ENCODE peak calls at places on chromosomes 5 and 9, in four cellular contexts. Y is IMR-90; E is CD8-positive, alpha-beta T cell; G is neural crest cell. D is an unnamed sample.

GRCh38 chr5:160341309-160341874 is 29.0 kb upstream of the CCNJL start:
- DNase-seq in Y (no peak), E (no peak), G (no peak), D (no peak)

GRCh38 chr5:172502969-172503368 is 48.6 kb upstream of the SH3PXD2B start:
- DNase-seq in Y (no peak), E (no peak), G (no peak), D (peak; percentile 4)

GRCh38 chr5:77734885-77735284 is 41.3 kb downstream of the TBCA start:
- DNase-seq in Y (no peak), E (no peak), G (no peak), D (no peak)

GRCh38 chr9:85401998-85402397 is 339.8 kb downstream of the AGTPBP1 start:
- DNase-seq in Y (no peak), E (no peak), G (no peak), D (no peak)

GRCh38 chr5:6729400-6730310 is 16.4 kb downstream of the TENT4A start:
- DNase-seq in Y (no peak), E (no peak), G (no peak), D (no peak)

GRCh38 chr5:102277059-102277621 is 18.9 kb downstream of the SLCO4C1 start:
- DNase-seq in Y (no peak), E (no peak), G (no peak), D (no peak)

GRCh38 chr9:129962889-129963703 is 79.9 kb downstream of the FNBP1 start:
- DNase-seq in Y (peak; percentile 49), E (peak; percentile 54), G (no peak), D (no peak)

GRCh38 chr5:125465703-125466102 is 719.3 kb upstream of the ZNF608 start:
- DNase-seq in Y (no peak), E (no peak), G (no peak), D (no peak)

GRCh38 chr5:122375801-122376200 is 63.8 kb downstream of the SNCAIP start:
- DNase-seq in Y (peak; percentile 12), E (no peak), G (no peak), D (no peak)

GRCh38 chr9:126516936-126517750 is 96.6 kb upstream of the LMX1B start:
- DNase-seq in Y (peak; percentile 84), E (no peak), G (peak; percentile 41), D (no peak)

GRCh38 chr5:37248387-37248969 is 698 bp downstream of the CPLANE1 start:
- DNase-seq in Y (peak; percentile 4), E (no peak), G (no peak), D (no peak)

GRCh38 chr5:109916481-109917153 is 226.9 kb downstream of the MAN2A1 start:
- DNase-seq in Y (no peak), E (no peak), G (no peak), D (no peak)

GRCh38 chr9:37916471-37917314 is 12.8 kb upstream of the SLC25A51 start:
- DNase-seq in Y (no peak), E (no peak), G (no peak), D (no peak)

GRCh38 chr9:126688617-126689016 is 74.9 kb downstream of the LMX1B start:
- DNase-seq in Y (no peak), E (no peak), G (no peak), D (no peak)

GRCh38 chr9:111076519-111076918 is 38.2 kb upstream of the LPAR1 start:
- DNase-seq in Y (no peak), E (no peak), G (no peak), D (no peak)

GRCh38 chr9:107707419-107707837 is 217.9 kb upstream of the KLF4 start:
- DNase-seq in Y (peak; percentile 97), E (no peak), G (no peak), D (no peak)

GRCh38 chr5:2021484-2022176 is 138.9 kb upstream of the IRX4 start:
- DNase-seq in Y (no peak), E (no peak), G (no peak), D (no peak)

GRCh38 chr5:168001311-168001710 is 290.1 kb upstream of the WWC1 start:
- DNase-seq in Y (no peak), E (no peak), G (no peak), D (no peak)

GRCh38 chr5:37838152-37838932 is 1.5 kb downstream of the GDNF start:
- DNase-seq in Y (peak; percentile 30), E (no peak), G (peak; percentile 37), D (no peak)

GRCh38 chr9:121636411-121636865 is 15.0 kb upstream of the DAB2IP start:
- DNase-seq in Y (peak; percentile 46), E (no peak), G (no peak), D (no peak)

GRCh38 chr5:31864015-31864414 is 225.1 kb downstream of the PDZD2 start:
- DNase-seq in Y (no peak), E (no peak), G (no peak), D (no peak)

GRCh38 chr9:36930941-36931340 is 103.1 kb downstream of the PAX5 start:
- DNase-seq in Y (no peak), E (no peak), G (no peak), D (no peak)

GRCh38 chr9:137046094-137046787 is at the start of gene NPDC1:
- DNase-seq in Y (peak; percentile 61), E (peak; percentile 64), G (peak; percentile 90), D (peak; percentile 94)

GRCh38 chr5:111810087-111810486 is 53.1 kb upstream of the NREP start:
- DNase-seq in Y (no peak), E (no peak), G (no peak), D (no peak)

GRCh38 chr5:175457466-175457865 is 13.5 kb upstream of the DRD1 start:
- DNase-seq in Y (no peak), E (no peak), G (no peak), D (no peak)
- TF ChIP-seq CTCF in Y (peak; percentile 3), E (no peak), G (no peak), D (no peak)

GRCh38 chr5:20606006-20606405 is 618.0 kb upstream of the CDH18 start:
- DNase-seq in Y (no peak), E (no peak), G (no peak), D (no peak)

GRCh38 chr5:20601678-20602100 is 613.7 kb upstream of the CDH18 start:
- DNase-seq in Y (no peak), E (no peak), G (no peak), D (no peak)
- TF ChIP-seq CTCF in Y (no peak), E (no peak), G (peak; percentile 35), D (peak; percentile 13)

DNA sequence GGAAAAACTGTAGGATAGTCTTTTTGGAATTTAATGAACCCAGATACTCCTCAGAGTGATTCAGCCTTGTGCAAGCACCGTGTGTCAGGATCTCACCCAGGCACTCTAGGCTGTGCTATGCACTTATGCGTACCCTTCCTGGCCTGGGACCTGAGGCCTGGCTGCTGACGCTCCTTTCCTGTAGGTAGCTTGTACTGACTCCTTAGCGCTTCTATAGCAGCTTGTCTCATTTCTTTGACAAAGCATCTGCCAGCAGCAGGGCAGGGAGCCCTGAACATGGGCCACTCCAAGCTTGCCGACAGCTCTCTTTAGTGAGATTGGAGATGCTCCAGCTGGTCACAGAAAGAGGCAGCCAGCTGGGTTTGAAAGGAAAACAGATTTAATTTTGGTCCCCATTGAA is 147.3 kb downstream of the SGCD start:
- DNase-seq in Y (peak; percentile 73), E (no peak), G (no peak), D (no peak)
- TF ChIP-seq CTCF in Y (no peak), E (no peak), G (no peak), D (no peak)

GRCh38 chr9:97802276-97802675 is 50.8 kb upstream of the FOXE1 start:
- DNase-seq in Y (peak; percentile 68), E (no peak), G (no peak), D (no peak)

GRCh38 chr9:97806721-97807120 is 46.3 kb upstream of the FOXE1 start:
- DNase-seq in Y (no peak), E (no peak), G (no peak), D (no peak)

GRCh38 chr9:97804059-97804365 is 49.0 kb upstream of the FOXE1 start:
- DNase-seq in Y (no peak), E (no peak), G (no peak), D (no peak)

GRCh38 chr9:97801180-97801579 is 51.8 kb upstream of the FOXE1 start:
- DNase-seq in Y (no peak), E (no peak), G (no peak), D (no peak)

GRCh38 chr9:97803167-97804058 is 49.6 kb upstream of the FOXE1 start:
- DNase-seq in Y (peak; percentile 25), E (peak; percentile 47), G (peak; percentile 55), D (peak; percentile 65)
- TF ChIP-seq CTCF in Y (no peak), E (no peak), G (peak; percentile 36), D (peak; percentile 41)

DNA sequence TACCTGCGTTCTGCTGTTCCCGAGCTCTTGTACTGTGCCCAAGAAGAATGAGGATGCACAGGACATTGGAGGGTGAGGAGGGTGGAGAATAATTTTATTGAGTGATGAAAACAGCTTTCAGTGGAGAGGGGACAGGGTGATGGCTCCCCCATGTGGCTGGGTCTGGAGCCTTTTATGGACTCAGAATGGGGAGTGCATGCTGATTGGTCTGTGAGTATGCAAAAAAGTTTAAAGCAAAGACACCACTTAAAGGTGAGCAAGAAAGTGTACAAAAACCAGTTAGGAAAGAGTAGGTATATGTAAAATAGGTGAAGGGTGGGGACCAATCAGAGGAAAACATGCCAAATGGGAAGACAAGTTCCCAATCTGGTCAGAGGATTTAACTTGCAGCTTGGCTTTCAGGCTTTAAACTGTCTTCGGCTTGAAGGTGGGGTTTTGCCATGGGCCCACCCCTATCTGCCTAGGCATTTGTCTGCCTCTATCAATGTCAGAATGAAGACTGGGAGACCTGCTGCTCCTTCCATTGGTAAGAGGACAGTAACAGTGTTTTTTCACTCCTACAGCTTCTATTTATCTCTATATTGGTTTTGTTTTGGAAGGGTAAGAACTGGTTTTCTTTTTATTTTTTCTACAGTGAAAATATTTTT is 118.0 kb upstream of the RAI14 start:
- DNase-seq in Y (peak; percentile 31), E (no peak), G (no peak), D (no peak)
- TF ChIP-seq CTCF in Y (peak; percentile 57), E (no peak), G (no peak), D (no peak)

DNA sequence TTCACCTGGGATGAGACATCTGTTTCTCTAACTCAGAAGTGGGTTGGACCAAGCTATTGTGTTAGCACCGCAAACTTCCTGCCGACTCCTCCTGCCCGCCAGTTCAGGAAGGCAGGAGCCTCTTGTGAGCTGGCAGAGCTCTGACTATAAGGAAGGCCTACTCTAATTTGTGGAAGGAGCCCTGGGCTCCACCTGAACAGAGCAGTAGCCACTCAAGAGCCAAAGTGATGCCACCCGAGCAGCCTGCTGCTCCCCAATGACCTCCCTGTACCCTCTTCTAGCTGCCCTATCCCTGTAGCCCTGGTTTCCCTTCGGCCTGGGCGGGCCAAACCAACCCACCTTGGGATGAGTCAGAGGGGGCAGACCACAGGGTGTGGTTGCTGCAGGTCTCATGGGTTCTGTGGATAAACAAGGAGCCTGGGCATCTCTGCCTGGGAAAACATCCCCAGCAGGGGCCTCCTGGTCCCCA is 81.6 kb downstream of the PSD2 start:
- DNase-seq in Y (no peak), E (no peak), G (no peak), D (no peak)
- TF ChIP-seq CTCF in Y (no peak), E (no peak), G (no peak), D (no peak)

GRCh38 chr9:22813520-22813919 is 366.9 kb downstream of the DMRTA1 start:
- DNase-seq in Y (peak; percentile 52), E (no peak), G (no peak), D (no peak)
- TF ChIP-seq CTCF in Y (peak; percentile 60), E (no peak), G (peak; percentile 65), D (peak; percentile 61)